ENCODE peak calls at places on chromosomes 11 and 22, in ten cellular contexts. Q is prostate gland, S is adrenal gland, O is H54, Z is suprapubic skin, A is GM12878, I is sigmoid colon, F is uterus, K is transverse colon, L is GM12892. U is an unnamed sample.

GRCh38 chr22:40176921-40177737 is 596 bp upstream of the TNRC6B start:
- DNase-seq in O (peak; percentile 15), A (peak; percentile 41), K (peak; percentile 55), S (peak; percentile 71), L (no peak), F (peak; percentile 65), Z (no peak), I (no peak), Q (peak; percentile 69), U (no peak)

GRCh38 chr22:49664891-49665290 is 162.8 kb downstream of the BRD1 start:
- DNase-seq in S (peak; percentile 18), I (peak; percentile 41), O (no peak), K (no peak), Q (no peak), A (no peak), F (no peak), Z (peak; percentile 43), L (no peak), U (no peak)

GRCh38 chr11:84140386-84141169 is 854.4 kb upstream of the CCDC90B start:
- DNase-seq in A (no peak), K (no peak), O (no peak), Z (no peak), L (no peak), I (no peak), S (no peak), F (no peak), Q (no peak), U (no peak)

GRCh38 chr11:132234878-132235277 is 864.5 kb downstream of the NTM start:
- DNase-seq in S (no peak), O (no peak), L (no peak), F (no peak), I (no peak), K (no peak), Q (no peak), A (no peak), Z (no peak), U (no peak)

GRCh38 chr11:20160425-20161229 is at the start of gene DBX1:
- DNase-seq in K (no peak), O (no peak), F (no peak), A (no peak), Z (no peak), S (no peak), Q (no peak), I (no peak), L (no peak), U (no peak)

GRCh38 chr22:20267441-20268288 is 453 bp downstream of the RTN4R start:
- DNase-seq in A (no peak), S (no peak), O (peak; percentile 35), Q (no peak), Z (no peak), K (peak; percentile 31), L (no peak), F (no peak), I (no peak), U (no peak)

GRCh38 chr11:33375688-33376311 is 118.6 kb downstream of the HIPK3 start:
- DNase-seq in F (no peak), Z (no peak), S (no peak), O (peak; percentile 31), I (no peak), L (peak; percentile 41), A (no peak), K (no peak), Q (no peak), U (peak; percentile 30)

GRCh38 chr11:132430352-132431091 is 1060.1 kb downstream of the NTM start:
- DNase-seq in F (no peak), A (no peak), Q (no peak), I (no peak), K (no peak), S (no peak), L (no peak), Z (no peak), O (no peak), U (no peak)

GRCh38 chr11:16632295-16633200 is 105.9 kb upstream of the C11orf58 start:
- DNase-seq in F (no peak), O (no peak), L (no peak), A (no peak), S (no peak), K (no peak), I (no peak), Q (no peak), Z (no peak), U (no peak)

GRCh38 chr11:61369372-61370348 is 7.5 kb downstream of the TMEM138 start:
- DNase-seq in Q (peak; percentile 81), L (no peak), K (no peak), A (peak; percentile 77), O (no peak), I (peak; percentile 76), F (peak; percentile 83), Z (no peak), S (peak; percentile 95), U (no peak)

GRCh38 chr11:6498121-6498520 is 1.0 kb downstream of the DNHD1 start:
- DNase-seq in K (no peak), L (no peak), F (no peak), O (no peak), I (no peak), Q (no peak), S (no peak), Z (no peak), A (no peak), U (no peak)

GRCh38 chr22:42180349-42180842 is 49.8 kb upstream of the CYP2D6 start:
- DNase-seq in Z (no peak), K (peak; percentile 16), L (no peak), I (peak; percentile 93), Q (no peak), O (no peak), F (peak; percentile 78), A (no peak), S (peak; percentile 63), U (no peak)

GRCh38 chr11:69472053-69472765 is 9.3 kb upstream of the LINC01488 start:
- DNase-seq in L (no peak), A (no peak), O (no peak), K (no peak), I (no peak), Q (no peak), F (no peak), S (no peak), Z (no peak), U (no peak)

GRCh38 chr11:35099278-35100018 is 39.5 kb upstream of the CD44 start:
- DNase-seq in O (no peak), Q (no peak), K (no peak), A (no peak), I (no peak), L (no peak), S (no peak), Z (no peak), F (no peak), U (no peak)

GRCh38 chr11:82733444-82734119 is at the start of gene FAM181B:
- DNase-seq in K (peak; percentile 38), I (peak; percentile 72), L (peak; percentile 14), Z (no peak), O (no peak), F (peak; percentile 57), S (peak; percentile 50), Q (no peak), A (no peak), U (peak; percentile 37)

GRCh38 chr11:132910016-132910760 is 622.1 kb downstream of the OPCML start:
- DNase-seq in S (no peak), O (no peak), Q (no peak), A (no peak), F (no peak), Z (no peak), K (no peak), L (no peak), I (no peak), U (no peak)

DNA sequence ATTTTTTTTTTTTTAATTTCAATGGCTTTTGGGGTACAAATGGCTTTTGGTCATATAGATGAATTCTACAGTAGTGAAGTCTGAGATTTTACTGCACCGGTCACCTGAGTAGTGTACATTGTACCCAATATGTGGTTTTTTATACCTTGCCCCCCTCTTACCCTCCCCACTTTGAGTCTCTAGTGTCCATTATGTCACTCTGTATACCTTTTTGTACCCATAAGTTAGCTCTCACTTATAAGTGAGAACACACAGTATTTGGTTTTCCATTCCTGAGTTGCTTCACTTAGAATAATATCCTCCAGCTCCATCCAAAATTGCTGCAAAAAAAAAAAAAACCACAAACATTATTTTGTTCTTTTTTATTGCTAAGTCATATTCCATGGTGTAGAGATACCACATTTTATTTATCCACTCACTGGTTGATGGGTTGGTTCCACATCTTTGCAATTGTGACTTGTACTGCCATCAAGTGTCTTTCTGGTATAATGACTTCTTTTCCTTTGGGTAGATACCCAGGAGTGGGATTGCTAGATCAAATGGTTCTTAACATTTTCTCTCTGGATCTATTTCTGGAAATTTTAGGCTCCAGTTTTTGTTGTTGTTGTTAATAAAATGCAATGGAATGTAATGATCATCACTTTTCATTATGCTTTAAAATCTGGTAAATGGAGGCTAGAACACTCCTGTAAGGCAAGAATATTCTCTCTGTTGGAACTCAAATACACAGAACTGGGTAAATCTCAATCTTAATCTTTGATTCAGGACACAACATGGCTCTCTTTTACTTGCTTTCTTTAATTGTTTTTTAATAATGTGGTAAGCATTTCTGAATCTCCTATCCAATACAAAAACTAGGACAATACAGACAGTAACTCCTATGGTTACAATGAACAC is 10.3 kb downstream of the NEAT1 start:
- DNase-seq in F (no peak), Q (no peak), A (no peak), S (no peak), O (no peak), K (peak; percentile 3), Z (no peak), I (no peak), L (no peak), U (no peak)
- TF ChIP-seq POLR2A in F (no peak), Q (no peak), A (no peak), S (peak; percentile 37), O (no peak), K (no peak), Z (peak; percentile 8), I (no peak), L (no peak), U (no peak)

GRCh38 chr11:86952933-86953637 is 2.1 kb downstream of the FZD4 start:
- DNase-seq in I (no peak), L (no peak), S (no peak), A (no peak), O (no peak), F (no peak), Q (no peak), K (no peak), Z (no peak), U (no peak)
- TF ChIP-seq POLR2A in I (no peak), L (no peak), S (no peak), A (no peak), O (no peak), F (no peak), Q (no peak), K (no peak), Z (no peak), U (no peak)

DNA sequence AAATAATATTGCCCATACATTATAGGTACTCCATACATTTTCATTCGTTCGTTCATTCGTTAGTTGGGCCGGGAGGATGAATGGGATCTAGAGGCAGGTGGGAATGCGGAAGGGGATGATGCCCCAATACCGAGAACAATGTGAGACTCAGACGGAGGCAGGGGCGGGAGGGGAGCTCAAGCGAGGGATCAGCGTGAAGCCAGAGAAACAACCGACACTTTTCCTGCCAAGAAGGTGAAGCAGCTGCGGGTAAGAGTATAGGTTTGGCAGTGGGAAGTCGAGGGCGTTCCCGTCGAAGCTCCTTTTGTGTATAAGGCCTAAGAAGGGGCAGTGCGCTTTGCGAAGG is 1.1 kb upstream of the ARHGEF17 start:
- DNase-seq in S (no peak), O (no peak), L (no peak), A (no peak), Z (no peak), F (no peak), I (no peak), K (no peak), Q (no peak), U (no peak)
- TF ChIP-seq POLR2A in S (no peak), O (no peak), L (no peak), A (no peak), Z (no peak), F (peak; percentile 29), I (no peak), K (no peak), Q (no peak), U (no peak)

GRCh38 chr11:18395735-18396504 is 1.6 kb downstream of the LDHA start:
- DNase-seq in L (peak; percentile 87), K (peak; percentile 98), A (peak; percentile 86), O (peak; percentile 84), I (peak; percentile 99), F (peak; percentile 99), Z (peak; percentile 98), Q (peak; percentile 97), S (peak; percentile 99), U (peak; percentile 85)
- TF ChIP-seq POLR2A in L (peak; percentile 78), K (peak; percentile 89), A (peak; percentile 83), O (peak; percentile 54), I (peak; percentile 80), F (peak; percentile 73), Z (peak; percentile 63), Q (peak; percentile 81), S (peak; percentile 70), U (peak; percentile 57)